ENCODE peak calls at places on chromosome 2, in nine cellular contexts. One of them, this sample, is unnamed.
A peak's percentile ranks its signal among the peaks of the same experiment; 100 is the strongest.

GRCh38 chr2:240460243-240460630 is 24.8 kb downstream of the GPC1 start:
- DNase-seq in activated CD4-positive, alpha-beta T cell treated with anti-CD3 and anti-CD28 coated beads, Interleukin-2, amount 50 U/mL, for 24 hours: no peak
- DNase-seq in breast epithelium: no peak
- DNase-seq in left kidney: no peak
- DNase-seq in thoracic aorta: no peak
- DNase-seq in omental fat pad: no peak
- DNase-seq in cardiac fibroblast: no peak
- DNase-seq in AG08395: no peak
- DNase-seq in CD8-positive, alpha-beta T cell: no peak
- DNase-seq in this sample: no peak

GRCh38 chr2:231519975-231520555 is 10.2 kb downstream of the NMUR1 start:
- DNase-seq in activated CD4-positive, alpha-beta T cell treated with anti-CD3 and anti-CD28 coated beads, Interleukin-2, amount 50 U/mL, for 24 hours: no peak
- DNase-seq in breast epithelium: no peak
- DNase-seq in left kidney: no peak
- DNase-seq in thoracic aorta: no peak
- DNase-seq in omental fat pad: no peak
- DNase-seq in cardiac fibroblast: no peak
- DNase-seq in AG08395: no peak
- DNase-seq in CD8-positive, alpha-beta T cell: no peak
- DNase-seq in this sample: no peak

GRCh38 chr2:18123211-18123570 is 244.7 kb downstream of the KCNS3 start:
- DNase-seq in activated CD4-positive, alpha-beta T cell treated with anti-CD3 and anti-CD28 coated beads, Interleukin-2, amount 50 U/mL, for 24 hours: no peak
- DNase-seq in breast epithelium: no peak
- DNase-seq in left kidney: no peak
- DNase-seq in thoracic aorta: no peak
- DNase-seq in omental fat pad: no peak
- DNase-seq in cardiac fibroblast: no peak
- DNase-seq in AG08395: no peak
- DNase-seq in CD8-positive, alpha-beta T cell: no peak
- DNase-seq in this sample: no peak

GRCh38 chr2:20962939-20963543 is 80.8 kb downstream of the APOB start:
- DNase-seq in activated CD4-positive, alpha-beta T cell treated with anti-CD3 and anti-CD28 coated beads, Interleukin-2, amount 50 U/mL, for 24 hours: peak; percentile 56
- DNase-seq in breast epithelium: peak; percentile 39
- DNase-seq in left kidney: peak; percentile 87
- DNase-seq in thoracic aorta: peak; percentile 15
- DNase-seq in omental fat pad: peak; percentile 85
- DNase-seq in cardiac fibroblast: peak; percentile 67
- DNase-seq in AG08395: peak; percentile 71
- DNase-seq in CD8-positive, alpha-beta T cell: peak; percentile 58
- DNase-seq in this sample: peak; percentile 54

GRCh38 chr2:99156901-99157300 is 2.1 kb downstream of the LIPT1 start:
- DNase-seq in activated CD4-positive, alpha-beta T cell treated with anti-CD3 and anti-CD28 coated beads, Interleukin-2, amount 50 U/mL, for 24 hours: no peak
- DNase-seq in breast epithelium: no peak
- DNase-seq in left kidney: no peak
- DNase-seq in thoracic aorta: no peak
- DNase-seq in omental fat pad: no peak
- DNase-seq in cardiac fibroblast: no peak
- DNase-seq in AG08395: no peak
- DNase-seq in CD8-positive, alpha-beta T cell: no peak
- DNase-seq in this sample: no peak

GRCh38 chr2:202238234-202239197 is at the start of gene SUMO1:
- DNase-seq in activated CD4-positive, alpha-beta T cell treated with anti-CD3 and anti-CD28 coated beads, Interleukin-2, amount 50 U/mL, for 24 hours: peak; percentile 88
- DNase-seq in breast epithelium: peak; percentile 83
- DNase-seq in left kidney: peak; percentile 99
- DNase-seq in thoracic aorta: peak; percentile 71
- DNase-seq in omental fat pad: peak; percentile 79
- DNase-seq in cardiac fibroblast: peak; percentile 86
- DNase-seq in AG08395: peak; percentile 89
- DNase-seq in CD8-positive, alpha-beta T cell: peak; percentile 89
- DNase-seq in this sample: peak; percentile 89

GRCh38 chr2:132670104-132670960 is at the start of gene LYPD1:
- DNase-seq in activated CD4-positive, alpha-beta T cell treated with anti-CD3 and anti-CD28 coated beads, Interleukin-2, amount 50 U/mL, for 24 hours: no peak
- DNase-seq in breast epithelium: no peak
- DNase-seq in left kidney: peak; percentile 91
- DNase-seq in thoracic aorta: no peak
- DNase-seq in omental fat pad: no peak
- DNase-seq in cardiac fibroblast: no peak
- DNase-seq in AG08395: no peak
- DNase-seq in CD8-positive, alpha-beta T cell: no peak
- DNase-seq in this sample: no peak

GRCh38 chr2:24818721-24819167 is 25.5 kb downstream of the CENPO start:
- DNase-seq in activated CD4-positive, alpha-beta T cell treated with anti-CD3 and anti-CD28 coated beads, Interleukin-2, amount 50 U/mL, for 24 hours: no peak
- DNase-seq in breast epithelium: no peak
- DNase-seq in left kidney: no peak
- DNase-seq in thoracic aorta: no peak
- DNase-seq in omental fat pad: no peak
- DNase-seq in cardiac fibroblast: peak; percentile 42
- DNase-seq in AG08395: no peak
- DNase-seq in CD8-positive, alpha-beta T cell: no peak
- DNase-seq in this sample: no peak

GRCh38 chr2:74447230-74447999 is 5.7 kb upstream of the RTKN start:
- DNase-seq in activated CD4-positive, alpha-beta T cell treated with anti-CD3 and anti-CD28 coated beads, Interleukin-2, amount 50 U/mL, for 24 hours: no peak
- DNase-seq in breast epithelium: no peak
- DNase-seq in left kidney: no peak
- DNase-seq in thoracic aorta: no peak
- DNase-seq in omental fat pad: no peak
- DNase-seq in cardiac fibroblast: no peak
- DNase-seq in AG08395: no peak
- DNase-seq in CD8-positive, alpha-beta T cell: no peak
- DNase-seq in this sample: no peak

GRCh38 chr2:70029814-70030409 is 57.4 kb upstream of the PCBP1 start:
- DNase-seq in activated CD4-positive, alpha-beta T cell treated with anti-CD3 and anti-CD28 coated beads, Interleukin-2, amount 50 U/mL, for 24 hours: no peak
- DNase-seq in breast epithelium: peak; percentile 41
- DNase-seq in left kidney: peak; percentile 77
- DNase-seq in thoracic aorta: peak; percentile 42
- DNase-seq in omental fat pad: no peak
- DNase-seq in cardiac fibroblast: peak; percentile 89
- DNase-seq in AG08395: peak; percentile 79
- DNase-seq in CD8-positive, alpha-beta T cell: no peak
- DNase-seq in this sample: no peak

GRCh38 chr2:91477731-91478672 is 2786.5 kb downstream of the RPIA start:
- DNase-seq in activated CD4-positive, alpha-beta T cell treated with anti-CD3 and anti-CD28 coated beads, Interleukin-2, amount 50 U/mL, for 24 hours: no peak
- DNase-seq in breast epithelium: no peak
- DNase-seq in left kidney: peak; percentile 52
- DNase-seq in thoracic aorta: no peak
- DNase-seq in omental fat pad: no peak
- DNase-seq in cardiac fibroblast: peak; percentile 8
- DNase-seq in AG08395: peak; percentile 18
- DNase-seq in CD8-positive, alpha-beta T cell: no peak
- DNase-seq in this sample: no peak

GRCh38 chr2:9236867-9237266 is 30.3 kb downstream of the ASAP2 start:
- DNase-seq in activated CD4-positive, alpha-beta T cell treated with anti-CD3 and anti-CD28 coated beads, Interleukin-2, amount 50 U/mL, for 24 hours: no peak
- DNase-seq in breast epithelium: no peak
- DNase-seq in left kidney: no peak
- DNase-seq in thoracic aorta: no peak
- DNase-seq in omental fat pad: no peak
- DNase-seq in cardiac fibroblast: no peak
- DNase-seq in AG08395: no peak
- DNase-seq in CD8-positive, alpha-beta T cell: no peak
- DNase-seq in this sample: no peak

GRCh38 chr2:36393738-36394256 is 38.2 kb downstream of the CRIM1 start:
- DNase-seq in activated CD4-positive, alpha-beta T cell treated with anti-CD3 and anti-CD28 coated beads, Interleukin-2, amount 50 U/mL, for 24 hours: no peak
- DNase-seq in breast epithelium: no peak
- DNase-seq in left kidney: no peak
- DNase-seq in thoracic aorta: no peak
- DNase-seq in omental fat pad: no peak
- DNase-seq in cardiac fibroblast: no peak
- DNase-seq in AG08395: no peak
- DNase-seq in CD8-positive, alpha-beta T cell: no peak
- DNase-seq in this sample: no peak

GRCh38 chr2:241981076-241981700 is 111.7 kb downstream of the RTP5 start:
- DNase-seq in activated CD4-positive, alpha-beta T cell treated with anti-CD3 and anti-CD28 coated beads, Interleukin-2, amount 50 U/mL, for 24 hours: no peak
- DNase-seq in breast epithelium: no peak
- DNase-seq in left kidney: no peak
- DNase-seq in thoracic aorta: no peak
- DNase-seq in omental fat pad: no peak
- DNase-seq in cardiac fibroblast: no peak
- DNase-seq in AG08395: no peak
- DNase-seq in CD8-positive, alpha-beta T cell: no peak
- DNase-seq in this sample: no peak

GRCh38 chr2:198004921-198005829 is 200.8 kb downstream of the PLCL1 start:
- DNase-seq in activated CD4-positive, alpha-beta T cell treated with anti-CD3 and anti-CD28 coated beads, Interleukin-2, amount 50 U/mL, for 24 hours: no peak
- DNase-seq in breast epithelium: no peak
- DNase-seq in left kidney: no peak
- DNase-seq in thoracic aorta: no peak
- DNase-seq in omental fat pad: no peak
- DNase-seq in cardiac fibroblast: no peak
- DNase-seq in AG08395: no peak
- DNase-seq in CD8-positive, alpha-beta T cell: no peak
- DNase-seq in this sample: no peak

GRCh38 chr2:216994231-216994997 is 134.6 kb upstream of the TNP1 start:
- DNase-seq in activated CD4-positive, alpha-beta T cell treated with anti-CD3 and anti-CD28 coated beads, Interleukin-2, amount 50 U/mL, for 24 hours: no peak
- DNase-seq in breast epithelium: no peak
- DNase-seq in left kidney: no peak
- DNase-seq in thoracic aorta: no peak
- DNase-seq in omental fat pad: no peak
- DNase-seq in cardiac fibroblast: no peak
- DNase-seq in AG08395: no peak
- DNase-seq in CD8-positive, alpha-beta T cell: no peak
- DNase-seq in this sample: no peak

GRCh38 chr2:202344178-202344577 is 31.9 kb upstream of the BMPR2 start:
- DNase-seq in activated CD4-positive, alpha-beta T cell treated with anti-CD3 and anti-CD28 coated beads, Interleukin-2, amount 50 U/mL, for 24 hours: no peak
- DNase-seq in breast epithelium: peak; percentile 50
- DNase-seq in left kidney: no peak
- DNase-seq in thoracic aorta: no peak
- DNase-seq in omental fat pad: no peak
- DNase-seq in cardiac fibroblast: no peak
- DNase-seq in AG08395: no peak
- DNase-seq in CD8-positive, alpha-beta T cell: no peak
- DNase-seq in this sample: no peak

GRCh38 chr2:220628252-220628651 is 943.9 kb downstream of the EPHA4 start:
- DNase-seq in activated CD4-positive, alpha-beta T cell treated with anti-CD3 and anti-CD28 coated beads, Interleukin-2, amount 50 U/mL, for 24 hours: no peak
- DNase-seq in breast epithelium: no peak
- DNase-seq in left kidney: no peak
- DNase-seq in thoracic aorta: no peak
- DNase-seq in omental fat pad: no peak
- DNase-seq in cardiac fibroblast: no peak
- DNase-seq in AG08395: no peak
- DNase-seq in CD8-positive, alpha-beta T cell: no peak
- DNase-seq in this sample: no peak

GRCh38 chr2:95282458-95282857 is 8.2 kb downstream of the PROM2 start:
- DNase-seq in activated CD4-positive, alpha-beta T cell treated with anti-CD3 and anti-CD28 coated beads, Interleukin-2, amount 50 U/mL, for 24 hours: no peak
- DNase-seq in breast epithelium: peak; percentile 52
- DNase-seq in left kidney: no peak
- DNase-seq in thoracic aorta: no peak
- DNase-seq in omental fat pad: no peak
- DNase-seq in cardiac fibroblast: no peak
- DNase-seq in AG08395: no peak
- DNase-seq in CD8-positive, alpha-beta T cell: no peak
- DNase-seq in this sample: no peak

GRCh38 chr2:215626812-215627281 is 191.0 kb upstream of the FN1 start:
- DNase-seq in activated CD4-positive, alpha-beta T cell treated with anti-CD3 and anti-CD28 coated beads, Interleukin-2, amount 50 U/mL, for 24 hours: no peak
- DNase-seq in breast epithelium: no peak
- DNase-seq in left kidney: peak; percentile 33
- DNase-seq in thoracic aorta: no peak
- DNase-seq in omental fat pad: no peak
- DNase-seq in cardiac fibroblast: peak; percentile 69
- DNase-seq in AG08395: no peak
- DNase-seq in CD8-positive, alpha-beta T cell: no peak
- DNase-seq in this sample: no peak

GRCh38 chr2:200156140-200156858 is 150.2 kb upstream of the SPATS2L start:
- DNase-seq in activated CD4-positive, alpha-beta T cell treated with anti-CD3 and anti-CD28 coated beads, Interleukin-2, amount 50 U/mL, for 24 hours: no peak
- DNase-seq in breast epithelium: no peak
- DNase-seq in left kidney: no peak
- DNase-seq in thoracic aorta: no peak
- DNase-seq in omental fat pad: no peak
- DNase-seq in cardiac fibroblast: peak; percentile 79
- DNase-seq in AG08395: peak; percentile 79
- DNase-seq in CD8-positive, alpha-beta T cell: no peak
- DNase-seq in this sample: no peak

GRCh38 chr2:66853585-66853984 is 418.7 kb downstream of the MEIS1 start:
- DNase-seq in activated CD4-positive, alpha-beta T cell treated with anti-CD3 and anti-CD28 coated beads, Interleukin-2, amount 50 U/mL, for 24 hours: no peak
- DNase-seq in breast epithelium: no peak
- DNase-seq in left kidney: no peak
- DNase-seq in thoracic aorta: no peak
- DNase-seq in omental fat pad: no peak
- DNase-seq in cardiac fibroblast: no peak
- DNase-seq in AG08395: no peak
- DNase-seq in CD8-positive, alpha-beta T cell: no peak
- DNase-seq in this sample: peak; percentile 33

GRCh38 chr2:49980774-49981173 is 826.5 kb upstream of the FSHR start:
- DNase-seq in activated CD4-positive, alpha-beta T cell treated with anti-CD3 and anti-CD28 coated beads, Interleukin-2, amount 50 U/mL, for 24 hours: no peak
- DNase-seq in breast epithelium: no peak
- DNase-seq in left kidney: no peak
- DNase-seq in thoracic aorta: no peak
- DNase-seq in omental fat pad: no peak
- DNase-seq in cardiac fibroblast: no peak
- DNase-seq in AG08395: no peak
- DNase-seq in CD8-positive, alpha-beta T cell: no peak
- DNase-seq in this sample: no peak

GRCh38 chr2:219459460-219460311 is 25.0 kb downstream of the SPEG start:
- DNase-seq in activated CD4-positive, alpha-beta T cell treated with anti-CD3 and anti-CD28 coated beads, Interleukin-2, amount 50 U/mL, for 24 hours: peak; percentile 25
- DNase-seq in breast epithelium: no peak
- DNase-seq in left kidney: peak; percentile 83
- DNase-seq in thoracic aorta: no peak
- DNase-seq in omental fat pad: no peak
- DNase-seq in cardiac fibroblast: peak; percentile 72
- DNase-seq in AG08395: peak; percentile 85
- DNase-seq in CD8-positive, alpha-beta T cell: peak; percentile 29
- DNase-seq in this sample: peak; percentile 22

GRCh38 chr2:79941172-79941571 is 363.4 kb downstream of the LRRTM1 start:
- DNase-seq in activated CD4-positive, alpha-beta T cell treated with anti-CD3 and anti-CD28 coated beads, Interleukin-2, amount 50 U/mL, for 24 hours: no peak
- DNase-seq in breast epithelium: no peak
- DNase-seq in left kidney: peak; percentile 29
- DNase-seq in thoracic aorta: no peak
- DNase-seq in omental fat pad: no peak
- DNase-seq in cardiac fibroblast: no peak
- DNase-seq in AG08395: no peak
- DNase-seq in CD8-positive, alpha-beta T cell: no peak
- DNase-seq in this sample: no peak

GRCh38 chr2:222024934-222025890 is 273.6 kb downstream of the PAX3 start:
- DNase-seq in activated CD4-positive, alpha-beta T cell treated with anti-CD3 and anti-CD28 coated beads, Interleukin-2, amount 50 U/mL, for 24 hours: no peak
- DNase-seq in breast epithelium: no peak
- DNase-seq in left kidney: peak; percentile 79
- DNase-seq in thoracic aorta: no peak
- DNase-seq in omental fat pad: no peak
- DNase-seq in cardiac fibroblast: peak; percentile 49
- DNase-seq in AG08395: peak; percentile 31
- DNase-seq in CD8-positive, alpha-beta T cell: no peak
- DNase-seq in this sample: peak; percentile 46

GRCh38 chr2:129907256-129907973 is 72.1 kb upstream of the RAB6C start:
- DNase-seq in activated CD4-positive, alpha-beta T cell treated with anti-CD3 and anti-CD28 coated beads, Interleukin-2, amount 50 U/mL, for 24 hours: no peak
- DNase-seq in breast epithelium: peak; percentile 6
- DNase-seq in left kidney: peak; percentile 59
- DNase-seq in thoracic aorta: no peak
- DNase-seq in omental fat pad: no peak
- DNase-seq in cardiac fibroblast: no peak
- DNase-seq in AG08395: no peak
- DNase-seq in CD8-positive, alpha-beta T cell: no peak
- DNase-seq in this sample: no peak

GRCh38 chr2:148052687-148053086 is 31.8 kb downstream of the MBD5 start:
- DNase-seq in activated CD4-positive, alpha-beta T cell treated with anti-CD3 and anti-CD28 coated beads, Interleukin-2, amount 50 U/mL, for 24 hours: no peak
- DNase-seq in breast epithelium: no peak
- DNase-seq in left kidney: no peak
- DNase-seq in thoracic aorta: no peak
- DNase-seq in omental fat pad: no peak
- DNase-seq in cardiac fibroblast: no peak
- DNase-seq in AG08395: no peak
- DNase-seq in CD8-positive, alpha-beta T cell: no peak
- DNase-seq in this sample: no peak

GRCh38 chr2:85501244-85501643 is 37.7 kb upstream of the MAT2A start:
- DNase-seq in activated CD4-positive, alpha-beta T cell treated with anti-CD3 and anti-CD28 coated beads, Interleukin-2, amount 50 U/mL, for 24 hours: no peak
- DNase-seq in breast epithelium: no peak
- DNase-seq in left kidney: no peak
- DNase-seq in thoracic aorta: no peak
- DNase-seq in omental fat pad: no peak
- DNase-seq in cardiac fibroblast: no peak
- DNase-seq in AG08395: no peak
- DNase-seq in CD8-positive, alpha-beta T cell: no peak
- DNase-seq in this sample: no peak

GRCh38 chr2:181685150-181685688 is 4.9 kb upstream of the NEUROD1 start:
- DNase-seq in activated CD4-positive, alpha-beta T cell treated with anti-CD3 and anti-CD28 coated beads, Interleukin-2, amount 50 U/mL, for 24 hours: no peak
- DNase-seq in breast epithelium: no peak
- DNase-seq in left kidney: peak; percentile 77
- DNase-seq in thoracic aorta: no peak
- DNase-seq in omental fat pad: no peak
- DNase-seq in cardiac fibroblast: peak; percentile 12
- DNase-seq in AG08395: peak; percentile 12
- DNase-seq in CD8-positive, alpha-beta T cell: no peak
- DNase-seq in this sample: peak; percentile 63